ENCODE peak calls at places on chromosomes 2 and 18, in six cellular contexts. Q, J, A, V, F and K are unnamed samples.

GRCh38 chr2:20291106-20291564 is 59.5 kb downstream of the PUM2 start:
- DNase-seq in V (peak), Q (peak), F (no peak), J (no peak), A (no peak), K (peak)

GRCh38 chr2:232611559-232612218 is 21.7 kb upstream of the EFHD1 start:
- DNase-seq in Q (peak), A (peak), J (peak), F (peak), V (peak), K (peak)

GRCh38 chr2:206084870-206085741 is 868 bp downstream of the INO80D start:
- DNase-seq in V (peak), Q (no peak), F (peak), J (peak), A (peak), K (peak)

GRCh38 chr2:15096873-15097272 is 464.3 kb downstream of the NBAS start:
- DNase-seq in Q (no peak), V (no peak), J (no peak), F (no peak), A (no peak), K (no peak)

GRCh38 chr2:96866586-96866985 is 3.3 kb downstream of the SEMA4C start:
- DNase-seq in Q (no peak), V (no peak), A (no peak), F (no peak), J (no peak), K (no peak)

GRCh38 chr2:24816884-24817283 is 23.7 kb downstream of the CENPO start:
- DNase-seq in F (no peak), V (no peak), A (no peak), Q (no peak), J (no peak), K (peak)

GRCh38 chr2:223247136-223247535 is 195.1 kb downstream of the KCNE4 start:
- DNase-seq in V (no peak), F (no peak), Q (peak), A (no peak), J (no peak), K (no peak)

GRCh38 chr2:43013821-43014345 is 212.5 kb downstream of the ZFP36L2 start:
- DNase-seq in Q (no peak), J (no peak), A (no peak), V (no peak), F (no peak), K (no peak)

GRCh38 chr2:177474904-177475474 is 82.4 kb downstream of the AGPS start:
- DNase-seq in Q (no peak), A (no peak), V (no peak), F (no peak), J (no peak), K (peak)

GRCh38 chr18:49055787-49056186 is 105.0 kb upstream of the SMAD7 start:
- DNase-seq in Q (no peak), A (no peak), V (peak), J (peak), F (no peak), K (peak)

GRCh38 chr2:3626817-3627499 is 31.0 kb upstream of the ALLC start:
- DNase-seq in J (no peak), V (no peak), F (no peak), Q (no peak), A (no peak), K (no peak)